ENCODE peak calls at places on chromosomes 13 and 19, in four cellular contexts. W, C, A and H are unnamed samples.

GRCh38 chr19:30437869-30438268 is 65.7 kb downstream of the ZNF536 start:
- DNase-seq in W (no peak), C (no peak), A (no peak), H (no peak)

GRCh38 chr19:5564930-5565329 is 2.8 kb downstream of the TINCR start:
- DNase-seq in W (no peak), C (no peak), A (no peak), H (no peak)

GRCh38 chr19:50215820-50216219 is 12.4 kb downstream of the MYH14 start:
- DNase-seq in W (no peak), C (no peak), A (no peak), H (no peak)

GRCh38 chr13:75749407-75749806 is 113.3 kb downstream of the LMO7 start:
- DNase-seq in W (no peak), C (no peak), A (no peak), H (no peak)

GRCh38 chr19:8158411-8159074 is 9.2 kb upstream of the FBN3 start:
- DNase-seq in W (no peak), C (peak; percentile 87), A (peak; percentile 57), H (peak; percentile 82)

GRCh38 chr13:37403776-37404497 is 194.6 kb downstream of the POSTN start:
- DNase-seq in W (no peak), C (no peak), A (no peak), H (no peak)

GRCh38 chr13:102041544-102041943 is 360.3 kb downstream of the FGF14 start:
- DNase-seq in W (no peak), C (no peak), A (no peak), H (no peak)

GRCh38 chr19:42879613-42880012 is at the start of gene PSG1:
- DNase-seq in W (no peak), C (no peak), A (no peak), H (no peak)

GRCh38 chr13:72463561-72463960 is 263.9 kb downstream of the MZT1 start:
- DNase-seq in W (no peak), C (no peak), A (no peak), H (no peak)

GRCh38 chr13:82720961-82721360 is 1161.3 kb downstream of the SLITRK1 start:
- DNase-seq in W (no peak), C (no peak), A (no peak), H (no peak)

GRCh38 chr13:97502192-97502591 is 68.2 kb downstream of the RAP2A start:
- DNase-seq in W (no peak), C (no peak), A (no peak), H (no peak)

GRCh38 chr19:40555978-40556689 is 20.5 kb upstream of the SHKBP1 start:
- DNase-seq in W (no peak), C (no peak), A (no peak), H (no peak)

GRCh38 chr13:88744289-88744688 is 1073.1 kb downstream of the SLITRK5 start:
- DNase-seq in W (no peak), C (no peak), A (no peak), H (no peak)

GRCh38 chr13:113668491-113668971 is 1.5 kb downstream of the GRK1 start:
- DNase-seq in W (no peak), C (no peak), A (no peak), H (no peak)

GRCh38 chr19:2607712-2608601 is 94.5 kb downstream of the GNG7 start:
- DNase-seq in W (no peak), C (no peak), A (peak; percentile 94), H (no peak)

GRCh38 chr19:56748443-56748842 is 76.9 kb upstream of the ZNF835 start:
- DNase-seq in W (no peak), C (peak; percentile 47), A (no peak), H (no peak)

GRCh38 chr19:53037101-53038097 is 7.1 kb upstream of the ERVV-2 start:
- DNase-seq in W (no peak), C (no peak), A (no peak), H (peak; percentile 40)

GRCh38 chr19:18150776-18151624 is 2.0 kb upstream of the PIK3R2 start:
- DNase-seq in W (no peak), C (no peak), A (no peak), H (no peak)

GRCh38 chr19:13906525-13906904 is 514 bp downstream of the CC2D1A start:
- DNase-seq in W (no peak), C (peak; percentile 58), A (no peak), H (no peak)

GRCh38 chr13:30133554-30133912 is 173.8 kb downstream of the KATNAL1 start:
- DNase-seq in W (no peak), C (no peak), A (no peak), H (no peak)

GRCh38 chr13:99199541-99200432 is 867 bp upstream of the UBAC2 start:
- DNase-seq in W (no peak), C (no peak), A (no peak), H (no peak)

GRCh38 chr13:102231486-102231885 is 170.4 kb downstream of the FGF14 start:
- DNase-seq in W (no peak), C (no peak), A (no peak), H (no peak)

GRCh38 chr19:30428281-30428680 is 56.1 kb downstream of the ZNF536 start:
- DNase-seq in W (no peak), C (no peak), A (no peak), H (no peak)

GRCh38 chr13:94550030-94550738 is 45.8 kb downstream of the TGDS start:
- DNase-seq in W (no peak), C (peak; percentile 21), A (peak; percentile 4), H (peak; percentile 30)

GRCh38 chr19:12052571-12053169 is at the start of gene ZNF878:
- DNase-seq in W (peak; percentile 95), C (peak; percentile 97), A (peak; percentile 67), H (peak; percentile 98)

GRCh38 chr13:85367887-85368286 is 431.3 kb downstream of the SLITRK6 start:
- DNase-seq in W (no peak), C (no peak), A (no peak), H (no peak)

GRCh38 chr13:98488736-98489135 is 88.2 kb downstream of the STK24 start:
- DNase-seq in W (no peak), C (no peak), A (peak; percentile 55), H (no peak)

GRCh38 chr13:20969182-20969581 is 66.6 kb upstream of the XPO4 start:
- DNase-seq in W (no peak), C (no peak), A (peak; percentile 15), H (no peak)

GRCh38 chr13:98300956-98301641 is 124.0 kb upstream of the RNF113B start:
- DNase-seq in W (no peak), C (peak; percentile 96), A (no peak), H (no peak)

GRCh38 chr19:46216612-46217011 is 12.9 kb upstream of the IGFL1 start:
- DNase-seq in W (no peak), C (no peak), A (no peak), H (no peak)

GRCh38 chr13:22498006-22498405 is 682.8 kb upstream of the SGCG start:
- DNase-seq in W (no peak), C (no peak), A (no peak), H (no peak)

GRCh38 chr19:4870025-4870700 is 2.7 kb upstream of the PLIN3 start:
- DNase-seq in W (peak; percentile 49), C (peak; percentile 98), A (no peak), H (peak; percentile 74)

GRCh38 chr13:93226065-93226622 is 463 bp upstream of the GPC6 start:
- DNase-seq in W (no peak), C (peak; percentile 52), A (no peak), H (no peak)

GRCh38 chr13:50866817-50867640 is 23.5 kb upstream of the DLEU7 start:
- DNase-seq in W (no peak), C (no peak), A (no peak), H (no peak)
- TF ChIP-seq SUZ12 in W (no peak), C (no peak), A (no peak), H (no peak)

DNA sequence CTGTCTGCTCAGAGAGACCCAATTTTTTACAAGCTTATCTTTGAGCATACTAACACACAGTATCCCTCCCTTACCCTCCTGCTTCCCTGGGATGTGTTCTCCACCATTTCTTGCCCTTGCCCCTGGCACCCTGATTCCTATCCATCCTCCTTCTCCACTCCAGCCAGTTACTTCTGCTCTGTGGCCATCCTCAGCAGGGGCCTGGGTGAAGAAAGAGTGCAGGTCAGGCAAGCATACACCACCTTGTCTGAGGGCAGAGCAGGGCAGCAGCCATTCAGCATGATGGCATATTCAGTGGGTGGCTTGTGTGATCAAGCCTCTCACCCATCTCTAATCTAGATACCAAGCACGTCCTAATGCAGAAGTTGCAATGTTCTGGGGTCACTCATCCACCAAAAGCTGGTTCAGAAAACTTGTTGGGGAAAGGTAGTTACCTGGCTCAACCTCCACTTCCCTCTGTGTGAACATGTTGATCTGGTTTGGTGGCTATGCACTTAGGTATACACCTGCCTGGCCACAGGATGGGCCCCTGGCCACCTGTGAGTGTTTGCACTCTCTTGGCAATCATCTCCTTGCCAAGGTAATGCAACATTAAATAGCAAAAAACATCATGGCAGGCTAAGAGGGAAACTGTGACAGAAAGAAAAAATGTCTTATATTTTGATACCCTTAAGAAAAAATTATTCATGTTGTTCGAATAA is 900.3 kb upstream of the MIR17HG start:
- DNase-seq in W (no peak), C (no peak), A (no peak), H (no peak)
- TF ChIP-seq YY1 in W (no peak), C (no peak), A (no peak), H (no peak)

GRCh38 chr19:39532233-39533002 is at the start of gene EID2B:
- DNase-seq in W (peak; percentile 94), C (peak; percentile 91), A (peak; percentile 94), H (peak; percentile 91)
- H3K9ac ChIP-seq in W (peak within 1 kb of the TSS; percentile 62), C (peak within 1 kb of the TSS; percentile 80), A (peak within 1 kb of the TSS; percentile 76), H (peak within 1 kb of the TSS; percentile 79)

GRCh38 chr19:1149259-1150045 is 24.6 kb downstream of the SBNO2 start:
- DNase-seq in W (no peak), C (no peak), A (no peak), H (no peak)

GRCh38 chr19:1147934-1148549 is 26.0 kb downstream of the SBNO2 start:
- DNase-seq in W (no peak), C (no peak), A (no peak), H (no peak)

GRCh38 chr19:1151037-1151716 is 22.9 kb downstream of the SBNO2 start:
- DNase-seq in W (no peak), C (no peak), A (no peak), H (no peak)

GRCh38 chr19:1151917-1152601 is 22.0 kb downstream of the SBNO2 start:
- DNase-seq in W (no peak), C (no peak), A (no peak), H (no peak)

GRCh38 chr19:1150333-1151036 is 23.6 kb downstream of the SBNO2 start:
- DNase-seq in W (no peak), C (no peak), A (no peak), H (no peak)
- TF ChIP-seq SUZ12 in W (no peak), C (no peak), A (no peak), H (no peak)

GRCh38 chr19:44951179-44952159 is 3.7 kb upstream of the CLPTM1 start:
- DNase-seq in W (no peak), C (peak; percentile 85), A (no peak), H (peak; percentile 49)
- TF ChIP-seq YY1 in W (peak; percentile 27), C (no peak), A (peak; percentile 53), H (no peak)

GRCh38 chr19:19226663-19227062 is 14.9 kb downstream of the NCAN start:
- DNase-seq in W (no peak), C (no peak), A (no peak), H (no peak)

GRCh38 chr19:19224150-19224851 is 12.5 kb downstream of the NCAN start:
- DNase-seq in W (no peak), C (no peak), A (no peak), H (no peak)

GRCh38 chr19:19223636-19224035 is 11.9 kb downstream of the NCAN start:
- DNase-seq in W (no peak), C (no peak), A (no peak), H (no peak)

GRCh38 chr19:19226204-19226603 is 14.4 kb downstream of the NCAN start:
- DNase-seq in W (no peak), C (no peak), A (no peak), H (no peak)

GRCh38 chr19:19224852-19225494 is 13.2 kb downstream of the NCAN start:
- DNase-seq in W (peak; percentile 73), C (peak; percentile 78), A (no peak), H (peak; percentile 73)
- H3K9ac ChIP-seq in W (no peak overlapping the region), C (no peak overlapping the region), A (no peak overlapping the region), H (peak overlapping the region; percentile 75)